ENCODE peak calls at places on chromosomes 6 and 20, in nine cellular contexts. One of them, this sample, is unnamed.

GRCh38 chr6:75296811-75297779 is 12.5 kb upstream of the TMEM30A start:
- DNase-seq in heart left ventricle: no peak
- DNase-seq in globus pallidus: peak; percentile 71
- DNase-seq in HS-5: peak; percentile 49
- DNase-seq in NCI-H1092 treated with DMSO at 0.1 percent for 48 hours: peak; percentile 30
- DNase-seq in left ventricle myocardium superior: no peak
- DNase-seq in GM20000: peak; percentile 36
- DNase-seq in activated CD4-positive, alpha-beta T cell treated with anti-CD3 and anti-CD28 coated beads, Interleukin-2, amount 10 ng/mL, durations not matched to agents 7 days and 5 days: peak; percentile 22
- DNase-seq in activated T-cell treated with anti-CD3 and anti-CD28 coated beads, Interleukin-2, amount 50 U/mL, for 72 hours: no peak
- DNase-seq in this sample: no peak

GRCh38 chr6:51972659-51973058 is 114.8 kb downstream of the PKHD1 start:
- DNase-seq in heart left ventricle: no peak
- DNase-seq in globus pallidus: no peak
- DNase-seq in HS-5: no peak
- DNase-seq in NCI-H1092 treated with DMSO at 0.1 percent for 48 hours: no peak
- DNase-seq in left ventricle myocardium superior: no peak
- DNase-seq in GM20000: no peak
- DNase-seq in activated CD4-positive, alpha-beta T cell treated with anti-CD3 and anti-CD28 coated beads, Interleukin-2, amount 10 ng/mL, durations not matched to agents 7 days and 5 days: no peak
- DNase-seq in activated T-cell treated with anti-CD3 and anti-CD28 coated beads, Interleukin-2, amount 50 U/mL, for 72 hours: no peak
- DNase-seq in this sample: no peak

GRCh38 chr20:46605181-46605580 is 46.1 kb downstream of the SLC13A3 start:
- DNase-seq in heart left ventricle: no peak
- DNase-seq in globus pallidus: no peak
- DNase-seq in HS-5: no peak
- DNase-seq in NCI-H1092 treated with DMSO at 0.1 percent for 48 hours: no peak
- DNase-seq in left ventricle myocardium superior: no peak
- DNase-seq in GM20000: no peak
- DNase-seq in activated CD4-positive, alpha-beta T cell treated with anti-CD3 and anti-CD28 coated beads, Interleukin-2, amount 10 ng/mL, durations not matched to agents 7 days and 5 days: no peak
- DNase-seq in activated T-cell treated with anti-CD3 and anti-CD28 coated beads, Interleukin-2, amount 50 U/mL, for 72 hours: no peak
- DNase-seq in this sample: no peak

GRCh38 chr6:45477785-45478184 is 100.1 kb upstream of the SUPT3H start:
- DNase-seq in heart left ventricle: no peak
- DNase-seq in globus pallidus: no peak
- DNase-seq in HS-5: no peak
- DNase-seq in NCI-H1092 treated with DMSO at 0.1 percent for 48 hours: no peak
- DNase-seq in left ventricle myocardium superior: no peak
- DNase-seq in GM20000: no peak
- DNase-seq in activated CD4-positive, alpha-beta T cell treated with anti-CD3 and anti-CD28 coated beads, Interleukin-2, amount 10 ng/mL, durations not matched to agents 7 days and 5 days: no peak
- DNase-seq in activated T-cell treated with anti-CD3 and anti-CD28 coated beads, Interleukin-2, amount 50 U/mL, for 72 hours: peak; percentile 38
- DNase-seq in this sample: no peak

GRCh38 chr20:8129211-8129986 is 2.7 kb upstream of the PLCB1 start:
- DNase-seq in heart left ventricle: no peak
- DNase-seq in globus pallidus: no peak
- DNase-seq in HS-5: no peak
- DNase-seq in NCI-H1092 treated with DMSO at 0.1 percent for 48 hours: no peak
- DNase-seq in left ventricle myocardium superior: no peak
- DNase-seq in GM20000: no peak
- DNase-seq in activated CD4-positive, alpha-beta T cell treated with anti-CD3 and anti-CD28 coated beads, Interleukin-2, amount 10 ng/mL, durations not matched to agents 7 days and 5 days: no peak
- DNase-seq in activated T-cell treated with anti-CD3 and anti-CD28 coated beads, Interleukin-2, amount 50 U/mL, for 72 hours: no peak
- DNase-seq in this sample: no peak

GRCh38 chr6:122997541-122998150 is 1.6 kb downstream of the CLVS2 start:
- DNase-seq in heart left ventricle: no peak
- DNase-seq in globus pallidus: no peak
- DNase-seq in HS-5: no peak
- DNase-seq in NCI-H1092 treated with DMSO at 0.1 percent for 48 hours: no peak
- DNase-seq in left ventricle myocardium superior: no peak
- DNase-seq in GM20000: no peak
- DNase-seq in activated CD4-positive, alpha-beta T cell treated with anti-CD3 and anti-CD28 coated beads, Interleukin-2, amount 10 ng/mL, durations not matched to agents 7 days and 5 days: no peak
- DNase-seq in activated T-cell treated with anti-CD3 and anti-CD28 coated beads, Interleukin-2, amount 50 U/mL, for 72 hours: no peak
- DNase-seq in this sample: no peak

GRCh38 chr6:87806635-87807034 is 104.6 kb upstream of the AKIRIN2 start:
- DNase-seq in heart left ventricle: no peak
- DNase-seq in globus pallidus: no peak
- DNase-seq in HS-5: no peak
- DNase-seq in NCI-H1092 treated with DMSO at 0.1 percent for 48 hours: peak; percentile 24
- DNase-seq in left ventricle myocardium superior: no peak
- DNase-seq in GM20000: no peak
- DNase-seq in activated CD4-positive, alpha-beta T cell treated with anti-CD3 and anti-CD28 coated beads, Interleukin-2, amount 10 ng/mL, durations not matched to agents 7 days and 5 days: no peak
- DNase-seq in activated T-cell treated with anti-CD3 and anti-CD28 coated beads, Interleukin-2, amount 50 U/mL, for 72 hours: no peak
- DNase-seq in this sample: no peak

GRCh38 chr6:121666809-121667208 is 231.4 kb downstream of the GJA1 start:
- DNase-seq in heart left ventricle: no peak
- DNase-seq in globus pallidus: no peak
- DNase-seq in HS-5: peak; percentile 57
- DNase-seq in NCI-H1092 treated with DMSO at 0.1 percent for 48 hours: no peak
- DNase-seq in left ventricle myocardium superior: no peak
- DNase-seq in GM20000: no peak
- DNase-seq in activated CD4-positive, alpha-beta T cell treated with anti-CD3 and anti-CD28 coated beads, Interleukin-2, amount 10 ng/mL, durations not matched to agents 7 days and 5 days: no peak
- DNase-seq in activated T-cell treated with anti-CD3 and anti-CD28 coated beads, Interleukin-2, amount 50 U/mL, for 72 hours: no peak
- DNase-seq in this sample: no peak

GRCh38 chr6:7446056-7446455 is 56.4 kb downstream of the RIOK1 start:
- DNase-seq in heart left ventricle: no peak
- DNase-seq in globus pallidus: no peak
- DNase-seq in HS-5: no peak
- DNase-seq in NCI-H1092 treated with DMSO at 0.1 percent for 48 hours: no peak
- DNase-seq in left ventricle myocardium superior: no peak
- DNase-seq in GM20000: no peak
- DNase-seq in activated CD4-positive, alpha-beta T cell treated with anti-CD3 and anti-CD28 coated beads, Interleukin-2, amount 10 ng/mL, durations not matched to agents 7 days and 5 days: no peak
- DNase-seq in activated T-cell treated with anti-CD3 and anti-CD28 coated beads, Interleukin-2, amount 50 U/mL, for 72 hours: no peak
- DNase-seq in this sample: no peak

GRCh38 chr20:18001131-18001921 is 32.5 kb downstream of the MGME1 start:
- DNase-seq in heart left ventricle: peak; percentile 71
- DNase-seq in globus pallidus: peak; percentile 49
- DNase-seq in HS-5: no peak
- DNase-seq in NCI-H1092 treated with DMSO at 0.1 percent for 48 hours: no peak
- DNase-seq in left ventricle myocardium superior: peak; percentile 64
- DNase-seq in GM20000: no peak
- DNase-seq in activated CD4-positive, alpha-beta T cell treated with anti-CD3 and anti-CD28 coated beads, Interleukin-2, amount 10 ng/mL, durations not matched to agents 7 days and 5 days: no peak
- DNase-seq in activated T-cell treated with anti-CD3 and anti-CD28 coated beads, Interleukin-2, amount 50 U/mL, for 72 hours: no peak
- DNase-seq in this sample: peak; percentile 23

GRCh38 chr6:154613137-154613676 is 102.7 kb upstream of the CNKSR3 start:
- DNase-seq in heart left ventricle: no peak
- DNase-seq in globus pallidus: no peak
- DNase-seq in HS-5: peak; percentile 60
- DNase-seq in NCI-H1092 treated with DMSO at 0.1 percent for 48 hours: no peak
- DNase-seq in left ventricle myocardium superior: no peak
- DNase-seq in GM20000: no peak
- DNase-seq in activated CD4-positive, alpha-beta T cell treated with anti-CD3 and anti-CD28 coated beads, Interleukin-2, amount 10 ng/mL, durations not matched to agents 7 days and 5 days: no peak
- DNase-seq in activated T-cell treated with anti-CD3 and anti-CD28 coated beads, Interleukin-2, amount 50 U/mL, for 72 hours: no peak
- DNase-seq in this sample: no peak

GRCh38 chr6:153003294-153003645 is 761 bp upstream of the MTRF1L start:
- DNase-seq in heart left ventricle: no peak
- DNase-seq in globus pallidus: peak; percentile 10
- DNase-seq in HS-5: no peak
- DNase-seq in NCI-H1092 treated with DMSO at 0.1 percent for 48 hours: peak; percentile 56
- DNase-seq in left ventricle myocardium superior: no peak
- DNase-seq in GM20000: peak; percentile 8
- DNase-seq in activated CD4-positive, alpha-beta T cell treated with anti-CD3 and anti-CD28 coated beads, Interleukin-2, amount 10 ng/mL, durations not matched to agents 7 days and 5 days: no peak
- DNase-seq in activated T-cell treated with anti-CD3 and anti-CD28 coated beads, Interleukin-2, amount 50 U/mL, for 72 hours: no peak
- DNase-seq in this sample: no peak

GRCh38 chr6:166707045-166707444 is 80.0 kb upstream of the RPS6KA2 start:
- DNase-seq in heart left ventricle: peak; percentile 76
- DNase-seq in globus pallidus: peak; percentile 65
- DNase-seq in HS-5: no peak
- DNase-seq in NCI-H1092 treated with DMSO at 0.1 percent for 48 hours: peak; percentile 78
- DNase-seq in left ventricle myocardium superior: peak; percentile 78
- DNase-seq in GM20000: peak; percentile 50
- DNase-seq in activated CD4-positive, alpha-beta T cell treated with anti-CD3 and anti-CD28 coated beads, Interleukin-2, amount 10 ng/mL, durations not matched to agents 7 days and 5 days: peak; percentile 20
- DNase-seq in activated T-cell treated with anti-CD3 and anti-CD28 coated beads, Interleukin-2, amount 50 U/mL, for 72 hours: peak; percentile 36
- DNase-seq in this sample: no peak

GRCh38 chr6:144064831-144065668 is 30.3 kb downstream of the SF3B5 start:
- DNase-seq in heart left ventricle: no peak
- DNase-seq in globus pallidus: no peak
- DNase-seq in HS-5: no peak
- DNase-seq in NCI-H1092 treated with DMSO at 0.1 percent for 48 hours: no peak
- DNase-seq in left ventricle myocardium superior: peak; percentile 32
- DNase-seq in GM20000: peak; percentile 36
- DNase-seq in activated CD4-positive, alpha-beta T cell treated with anti-CD3 and anti-CD28 coated beads, Interleukin-2, amount 10 ng/mL, durations not matched to agents 7 days and 5 days: no peak
- DNase-seq in activated T-cell treated with anti-CD3 and anti-CD28 coated beads, Interleukin-2, amount 50 U/mL, for 72 hours: peak; percentile 18
- DNase-seq in this sample: no peak

GRCh38 chr6:4280031-4280430 is 144.7 kb upstream of the ECI2 start:
- DNase-seq in heart left ventricle: no peak
- DNase-seq in globus pallidus: no peak
- DNase-seq in HS-5: no peak
- DNase-seq in NCI-H1092 treated with DMSO at 0.1 percent for 48 hours: no peak
- DNase-seq in left ventricle myocardium superior: no peak
- DNase-seq in GM20000: no peak
- DNase-seq in activated CD4-positive, alpha-beta T cell treated with anti-CD3 and anti-CD28 coated beads, Interleukin-2, amount 10 ng/mL, durations not matched to agents 7 days and 5 days: no peak
- DNase-seq in activated T-cell treated with anti-CD3 and anti-CD28 coated beads, Interleukin-2, amount 50 U/mL, for 72 hours: no peak
- DNase-seq in this sample: no peak

GRCh38 chr6:25060522-25060921 is 124.8 kb upstream of the RIPOR2 start:
- DNase-seq in heart left ventricle: no peak
- DNase-seq in globus pallidus: no peak
- DNase-seq in HS-5: no peak
- DNase-seq in NCI-H1092 treated with DMSO at 0.1 percent for 48 hours: no peak
- DNase-seq in left ventricle myocardium superior: no peak
- DNase-seq in GM20000: no peak
- DNase-seq in activated CD4-positive, alpha-beta T cell treated with anti-CD3 and anti-CD28 coated beads, Interleukin-2, amount 10 ng/mL, durations not matched to agents 7 days and 5 days: no peak
- DNase-seq in activated T-cell treated with anti-CD3 and anti-CD28 coated beads, Interleukin-2, amount 50 U/mL, for 72 hours: no peak
- DNase-seq in this sample: no peak

GRCh38 chr6:151757506-151757955 is 50.0 kb upstream of the ESR1 start:
- DNase-seq in heart left ventricle: no peak
- DNase-seq in globus pallidus: no peak
- DNase-seq in HS-5: no peak
- DNase-seq in NCI-H1092 treated with DMSO at 0.1 percent for 48 hours: no peak
- DNase-seq in left ventricle myocardium superior: no peak
- DNase-seq in GM20000: peak; percentile 39
- DNase-seq in activated CD4-positive, alpha-beta T cell treated with anti-CD3 and anti-CD28 coated beads, Interleukin-2, amount 10 ng/mL, durations not matched to agents 7 days and 5 days: peak; percentile 53
- DNase-seq in activated T-cell treated with anti-CD3 and anti-CD28 coated beads, Interleukin-2, amount 50 U/mL, for 72 hours: peak; percentile 54
- DNase-seq in this sample: no peak

GRCh38 chr6:113137411-113137810 is 719.7 kb upstream of the MARCKS start:
- DNase-seq in heart left ventricle: peak; percentile 42
- DNase-seq in globus pallidus: no peak
- DNase-seq in HS-5: no peak
- DNase-seq in NCI-H1092 treated with DMSO at 0.1 percent for 48 hours: no peak
- DNase-seq in left ventricle myocardium superior: peak; percentile 54
- DNase-seq in GM20000: no peak
- DNase-seq in activated CD4-positive, alpha-beta T cell treated with anti-CD3 and anti-CD28 coated beads, Interleukin-2, amount 10 ng/mL, durations not matched to agents 7 days and 5 days: no peak
- DNase-seq in activated T-cell treated with anti-CD3 and anti-CD28 coated beads, Interleukin-2, amount 50 U/mL, for 72 hours: no peak
- DNase-seq in this sample: no peak

GRCh38 chr6:85468326-85468725 is 18.4 kb downstream of the NT5E start:
- DNase-seq in heart left ventricle: no peak
- DNase-seq in globus pallidus: no peak
- DNase-seq in HS-5: no peak
- DNase-seq in NCI-H1092 treated with DMSO at 0.1 percent for 48 hours: no peak
- DNase-seq in left ventricle myocardium superior: no peak
- DNase-seq in GM20000: no peak
- DNase-seq in activated CD4-positive, alpha-beta T cell treated with anti-CD3 and anti-CD28 coated beads, Interleukin-2, amount 10 ng/mL, durations not matched to agents 7 days and 5 days: no peak
- DNase-seq in activated T-cell treated with anti-CD3 and anti-CD28 coated beads, Interleukin-2, amount 50 U/mL, for 72 hours: no peak
- DNase-seq in this sample: no peak

GRCh38 chr6:116239256-116239655 is 14.6 kb downstream of the TSPYL4 start:
- DNase-seq in heart left ventricle: no peak
- DNase-seq in globus pallidus: no peak
- DNase-seq in HS-5: no peak
- DNase-seq in NCI-H1092 treated with DMSO at 0.1 percent for 48 hours: no peak
- DNase-seq in left ventricle myocardium superior: no peak
- DNase-seq in GM20000: no peak
- DNase-seq in activated CD4-positive, alpha-beta T cell treated with anti-CD3 and anti-CD28 coated beads, Interleukin-2, amount 10 ng/mL, durations not matched to agents 7 days and 5 days: no peak
- DNase-seq in activated T-cell treated with anti-CD3 and anti-CD28 coated beads, Interleukin-2, amount 50 U/mL, for 72 hours: no peak
- DNase-seq in this sample: no peak

GRCh38 chr20:6562111-6562510 is 205.4 kb upstream of the BMP2 start:
- DNase-seq in heart left ventricle: no peak
- DNase-seq in globus pallidus: no peak
- DNase-seq in HS-5: peak; percentile 62
- DNase-seq in NCI-H1092 treated with DMSO at 0.1 percent for 48 hours: no peak
- DNase-seq in left ventricle myocardium superior: no peak
- DNase-seq in GM20000: no peak
- DNase-seq in activated CD4-positive, alpha-beta T cell treated with anti-CD3 and anti-CD28 coated beads, Interleukin-2, amount 10 ng/mL, durations not matched to agents 7 days and 5 days: no peak
- DNase-seq in activated T-cell treated with anti-CD3 and anti-CD28 coated beads, Interleukin-2, amount 50 U/mL, for 72 hours: no peak
- DNase-seq in this sample: no peak

GRCh38 chr6:128209771-128210170 is 308.9 kb upstream of the THEMIS start:
- DNase-seq in heart left ventricle: no peak
- DNase-seq in globus pallidus: no peak
- DNase-seq in HS-5: peak; percentile 62
- DNase-seq in NCI-H1092 treated with DMSO at 0.1 percent for 48 hours: no peak
- DNase-seq in left ventricle myocardium superior: no peak
- DNase-seq in GM20000: no peak
- DNase-seq in activated CD4-positive, alpha-beta T cell treated with anti-CD3 and anti-CD28 coated beads, Interleukin-2, amount 10 ng/mL, durations not matched to agents 7 days and 5 days: no peak
- DNase-seq in activated T-cell treated with anti-CD3 and anti-CD28 coated beads, Interleukin-2, amount 50 U/mL, for 72 hours: no peak
- DNase-seq in this sample: no peak

GRCh38 chr6:76861403-76861802 is 601.9 kb downstream of the HTR1B start:
- DNase-seq in heart left ventricle: no peak
- DNase-seq in globus pallidus: no peak
- DNase-seq in HS-5: no peak
- DNase-seq in NCI-H1092 treated with DMSO at 0.1 percent for 48 hours: no peak
- DNase-seq in left ventricle myocardium superior: no peak
- DNase-seq in GM20000: peak; percentile 9
- DNase-seq in activated CD4-positive, alpha-beta T cell treated with anti-CD3 and anti-CD28 coated beads, Interleukin-2, amount 10 ng/mL, durations not matched to agents 7 days and 5 days: no peak
- DNase-seq in activated T-cell treated with anti-CD3 and anti-CD28 coated beads, Interleukin-2, amount 50 U/mL, for 72 hours: no peak
- DNase-seq in this sample: no peak

GRCh38 chr20:19750907-19751636 is 7.0 kb upstream of the RIN2 start:
- DNase-seq in heart left ventricle: no peak
- DNase-seq in globus pallidus: no peak
- DNase-seq in HS-5: no peak
- DNase-seq in NCI-H1092 treated with DMSO at 0.1 percent for 48 hours: no peak
- DNase-seq in left ventricle myocardium superior: no peak
- DNase-seq in GM20000: peak; percentile 36
- DNase-seq in activated CD4-positive, alpha-beta T cell treated with anti-CD3 and anti-CD28 coated beads, Interleukin-2, amount 10 ng/mL, durations not matched to agents 7 days and 5 days: no peak
- DNase-seq in activated T-cell treated with anti-CD3 and anti-CD28 coated beads, Interleukin-2, amount 50 U/mL, for 72 hours: no peak
- DNase-seq in this sample: no peak

GRCh38 chr20:45153147-45153546 is 21.6 kb upstream of the PI3 start:
- DNase-seq in heart left ventricle: no peak
- DNase-seq in globus pallidus: no peak
- DNase-seq in HS-5: no peak
- DNase-seq in NCI-H1092 treated with DMSO at 0.1 percent for 48 hours: no peak
- DNase-seq in left ventricle myocardium superior: no peak
- DNase-seq in GM20000: no peak
- DNase-seq in activated CD4-positive, alpha-beta T cell treated with anti-CD3 and anti-CD28 coated beads, Interleukin-2, amount 10 ng/mL, durations not matched to agents 7 days and 5 days: no peak
- DNase-seq in activated T-cell treated with anti-CD3 and anti-CD28 coated beads, Interleukin-2, amount 50 U/mL, for 72 hours: no peak
- DNase-seq in this sample: no peak

GRCh38 chr20:57106692-57107091 is 159.7 kb downstream of the BMP7 start:
- DNase-seq in heart left ventricle: no peak
- DNase-seq in globus pallidus: no peak
- DNase-seq in HS-5: no peak
- DNase-seq in NCI-H1092 treated with DMSO at 0.1 percent for 48 hours: no peak
- DNase-seq in left ventricle myocardium superior: no peak
- DNase-seq in GM20000: no peak
- DNase-seq in activated CD4-positive, alpha-beta T cell treated with anti-CD3 and anti-CD28 coated beads, Interleukin-2, amount 10 ng/mL, durations not matched to agents 7 days and 5 days: no peak
- DNase-seq in activated T-cell treated with anti-CD3 and anti-CD28 coated beads, Interleukin-2, amount 50 U/mL, for 72 hours: no peak
- DNase-seq in this sample: no peak

GRCh38 chr20:49345538-49345937 is 67.7 kb upstream of the ZNFX1 start:
- DNase-seq in heart left ventricle: peak; percentile 45
- DNase-seq in globus pallidus: no peak
- DNase-seq in HS-5: peak; percentile 100
- DNase-seq in NCI-H1092 treated with DMSO at 0.1 percent for 48 hours: no peak
- DNase-seq in left ventricle myocardium superior: peak; percentile 42
- DNase-seq in GM20000: no peak
- DNase-seq in activated CD4-positive, alpha-beta T cell treated with anti-CD3 and anti-CD28 coated beads, Interleukin-2, amount 10 ng/mL, durations not matched to agents 7 days and 5 days: no peak
- DNase-seq in activated T-cell treated with anti-CD3 and anti-CD28 coated beads, Interleukin-2, amount 50 U/mL, for 72 hours: no peak
- DNase-seq in this sample: no peak

This sample was measured in amygdala.